ENCODE peak calls at places on chromosomes 11 and 22, in seven cellular contexts. V, J, G, K, Q, C and P are unnamed samples.

GRCh38 chr22:30261134-30261533 is 5.5 kb downstream of the OSM start:
- DNase-seq in J (no peak), Q (no peak), V (no peak), G (no peak), C (no peak), K (no peak), P (no peak)

GRCh38 chr11:59249535-59249934 is 36.8 kb upstream of the MPEG1 start:
- DNase-seq in Q (no peak), G (no peak), K (no peak), J (no peak), C (no peak), V (no peak), P (no peak)

GRCh38 chr11:93494341-93494740 is 48.9 kb downstream of the SMCO4 start:
- DNase-seq in V (no peak), K (no peak), C (no peak), J (no peak), G (no peak), Q (no peak), P (no peak)

GRCh38 chr11:6365659-6366058 is 24.6 kb upstream of the SMPD1 start:
- DNase-seq in C (no peak), J (no peak), K (no peak), V (no peak), G (no peak), Q (no peak), P (peak)

GRCh38 chr11:132115454-132115853 is 745.0 kb downstream of the NTM start:
- DNase-seq in J (no peak), Q (peak), V (no peak), K (no peak), C (peak), G (peak), P (no peak)

GRCh38 chr22:50186789-50187523 is 1.2 kb downstream of the TRABD start:
- DNase-seq in C (peak), V (peak), G (peak), K (no peak), Q (peak), J (peak), P (peak)

GRCh38 chr11:114773541-114774338 is 95.4 kb downstream of the NXPE2 start:
- DNase-seq in V (peak), J (peak), C (no peak), G (peak), K (no peak), Q (no peak), P (no peak)

GRCh38 chr11:86696004-86696403 is 23.6 kb upstream of the ME3 start:
- DNase-seq in K (peak), V (no peak), Q (peak), G (no peak), J (no peak), C (peak), P (peak)

GRCh38 chr22:37173709-37174108 is 14.3 kb downstream of the C1QTNF6 start:
- DNase-seq in J (no peak), C (no peak), K (no peak), Q (peak), G (no peak), V (no peak), P (no peak)

GRCh38 chr11:35934981-35935380 is 8.9 kb upstream of the LDLRAD3 start:
- DNase-seq in Q (no peak), J (no peak), V (no peak), C (no peak), K (no peak), G (no peak), P (no peak)
- TF ChIP-seq EZH2phosphoT487 in Q (no peak), J (no peak), V (no peak), C (no peak), K (no peak), G (no peak), P (no peak)

DNA sequence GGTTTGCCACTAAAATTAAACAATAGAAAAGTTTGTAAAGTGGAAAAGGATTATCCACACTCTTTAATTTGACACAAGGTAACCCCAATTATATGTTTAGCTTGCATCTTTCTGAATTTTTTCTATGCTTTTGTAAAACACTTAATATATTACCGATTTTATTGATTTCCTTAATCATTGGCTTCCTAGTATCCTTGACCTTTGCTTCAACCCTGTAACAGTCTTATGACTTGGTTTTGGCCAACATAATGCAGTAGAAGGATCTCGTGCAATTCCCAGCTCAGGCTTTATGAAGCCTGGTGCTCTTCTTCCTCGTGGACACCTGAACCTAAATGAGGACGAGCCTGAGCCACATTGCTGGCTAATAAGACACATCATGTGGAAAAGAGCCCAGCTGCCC is 23.6 kb upstream of the CASP4 start:
- DNase-seq in Q (no peak), K (no peak), G (no peak), V (no peak), C (no peak), J (no peak), P (no peak)
- H2AFZ ChIP-seq in Q (no peak), K (no peak), G (peak), V (no peak), C (no peak), J (no peak), P (no peak)

DNA sequence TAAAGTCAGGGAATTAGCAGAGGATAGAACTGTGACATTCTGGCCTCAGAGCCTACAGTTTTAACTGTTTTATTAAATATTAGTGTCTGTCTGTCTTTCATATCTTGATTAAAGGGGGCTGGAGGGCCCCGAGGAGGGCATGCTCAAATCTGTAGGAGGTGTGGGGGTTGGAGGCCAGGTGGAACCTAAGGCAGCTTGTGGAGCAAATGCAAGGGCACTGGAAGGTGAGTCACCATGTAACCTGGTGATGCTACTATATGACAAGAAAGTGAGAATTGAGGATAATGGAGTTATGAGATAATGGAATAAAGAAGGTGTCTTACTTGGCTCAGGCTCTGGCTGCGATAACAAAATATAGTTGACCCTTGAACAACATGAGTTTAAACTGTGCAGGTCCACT is 27.3 kb upstream of the TMEM86A start:
- DNase-seq in V (no peak), C (peak), G (no peak), K (no peak), J (no peak), Q (no peak), P (no peak)
- TF ChIP-seq EZH2phosphoT487 in V (no peak), C (no peak), G (no peak), K (no peak), J (no peak), Q (no peak), P (no peak)

DNA sequence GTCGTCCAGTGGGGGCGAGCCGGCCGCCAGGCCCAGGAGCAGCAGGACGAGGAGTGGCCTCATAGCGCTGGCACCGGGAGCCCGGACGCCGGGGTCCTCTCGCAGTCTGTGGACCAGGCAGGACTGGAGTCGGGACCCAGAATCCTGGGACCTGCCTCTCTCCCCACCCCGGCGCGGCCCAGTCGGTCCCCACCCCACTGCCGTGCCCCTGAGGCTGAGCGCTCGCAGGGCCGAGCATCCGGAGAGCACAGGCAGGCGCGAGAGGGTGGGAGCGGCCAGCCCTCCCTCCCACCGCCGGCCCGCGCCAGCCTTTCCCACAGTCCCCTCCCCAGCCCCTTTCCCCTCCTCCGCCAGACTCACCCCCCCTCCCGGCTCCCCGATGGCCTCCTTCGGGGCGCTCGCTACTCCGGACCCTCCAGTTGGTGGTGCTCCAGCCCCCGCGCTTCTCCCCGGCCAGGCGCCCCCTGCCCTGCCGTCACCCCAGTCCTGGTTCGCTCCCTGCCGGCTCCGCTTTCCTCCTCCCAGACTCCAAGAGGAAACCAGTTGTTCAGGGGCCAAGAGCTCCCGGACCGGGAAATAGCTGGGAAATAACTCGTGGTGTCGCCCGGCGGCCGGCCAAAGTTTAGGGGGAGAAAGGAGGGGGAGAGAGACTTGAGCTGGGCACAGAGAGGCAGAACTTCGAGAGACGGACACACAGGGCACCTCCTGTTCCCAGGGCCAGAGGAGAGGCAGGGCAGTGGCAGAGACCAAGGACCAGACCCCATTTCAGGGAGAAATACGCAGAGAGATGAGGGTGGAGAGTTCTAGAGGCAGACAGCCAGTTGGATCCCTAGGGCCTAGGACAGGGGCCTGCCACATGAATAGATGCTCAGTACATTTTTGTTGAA is at the start of gene C1QTNF5:
- DNase-seq in J (peak), V (no peak), Q (peak), C (no peak), K (no peak), G (peak), P (peak)
- H2AFZ ChIP-seq in J (peak), V (peak), Q (peak), C (peak), K (no peak), G (peak), P (peak)

DNA sequence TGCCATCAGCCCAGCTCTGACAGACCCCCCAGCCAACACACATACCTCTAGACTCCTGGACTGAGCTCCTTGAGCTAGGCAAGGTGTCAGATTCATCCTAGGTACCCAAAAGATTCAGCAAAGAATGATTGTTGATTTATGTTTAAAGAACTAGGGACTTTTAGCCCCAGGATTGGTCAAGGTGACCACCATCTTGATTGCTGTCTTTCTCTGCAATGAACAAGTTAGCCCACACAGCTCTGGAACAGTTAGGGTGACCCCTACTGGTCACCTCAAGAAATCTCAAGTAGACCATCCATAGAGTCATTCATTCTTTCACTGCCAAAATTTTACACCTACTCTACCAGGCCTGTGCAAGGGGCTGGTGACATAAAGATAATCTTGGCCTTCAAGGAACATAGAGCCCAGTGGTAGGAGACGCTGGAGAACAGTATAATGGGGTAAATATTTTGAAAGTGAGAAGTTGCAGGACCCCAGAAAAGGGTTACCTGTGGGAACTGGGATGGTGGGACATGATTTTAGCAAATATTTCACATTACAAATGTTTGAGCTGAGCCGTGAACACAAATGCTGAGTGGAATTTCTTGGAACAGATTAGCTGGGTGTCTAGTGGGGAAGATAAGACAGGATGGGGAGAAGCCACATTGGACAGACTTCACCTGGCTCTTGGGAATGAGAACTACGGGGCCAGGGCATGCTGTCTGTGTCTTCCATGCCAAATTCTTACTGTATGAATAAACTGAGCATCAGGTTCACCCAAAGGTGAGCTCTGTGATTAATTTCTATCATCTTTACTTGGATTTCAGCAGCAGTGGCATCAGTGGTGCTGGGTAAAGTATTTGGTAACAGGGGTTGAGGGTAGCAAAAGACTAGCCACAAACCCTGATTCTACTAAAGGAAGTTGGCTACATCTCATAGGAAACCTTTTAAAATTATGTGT is 39.1 kb downstream of the IRAG1 start:
- DNase-seq in J (peak), V (peak), Q (peak), G (peak), C (peak), K (peak), P (peak)
- TF ChIP-seq EZH2phosphoT487 in J (no peak), V (no peak), Q (no peak), G (no peak), C (no peak), K (no peak), P (no peak)

GRCh38 chr11:66112041-66112491 is 42.0 kb downstream of the PACS1 start:
- DNase-seq in K (no peak), V (no peak), J (no peak), G (peak), C (no peak), Q (no peak), P (no peak)
- H2AFZ ChIP-seq in K (no peak), V (no peak), J (no peak), G (no peak), C (no peak), Q (no peak), P (no peak)